ENCODE peak calls at places on chromosomes 5 and 9, in ten cellular contexts. X is fibroblast of pulmonary artery; C is fibroblast of lung; I is gastrocnemius medialis; N is adrenal gland; J is AG04450; A is CD4-positive, CD25-positive, alpha-beta regulatory T cell; K is epithelial cell of esophagus; R is H7; W is neural progenitor cell. L is an unnamed sample.
A peak's percentile ranks its signal among the peaks of the same experiment; 100 is the strongest.

GRCh38 chr5:119451561-119451960 is 736 bp upstream of the HSD17B4 start:
- DNase-seq in X (no peak), C (no peak), I (no peak), N (no peak), J (no peak), A (no peak), K (no peak), R (peak; percentile 40), W (no peak), L (no peak)

GRCh38 chr5:136028782-136029742 is at the start of gene TGFBI:
- DNase-seq in X (peak; percentile 73), C (peak; percentile 55), I (peak; percentile 42), N (peak; percentile 60), J (peak; percentile 30), A (no peak), K (peak; percentile 80), R (peak; percentile 94), W (peak; percentile 88), L (peak; percentile 76)

GRCh38 chr9:36125062-36125855 is 11.3 kb upstream of the GLIPR2 start:
- DNase-seq in X (no peak), C (no peak), I (no peak), N (no peak), J (no peak), A (no peak), K (no peak), R (no peak), W (no peak), L (no peak)

GRCh38 chr5:11174601-11175000 is 413.6 kb upstream of the DAP start:
- DNase-seq in X (no peak), C (no peak), I (no peak), N (no peak), J (no peak), A (no peak), K (no peak), R (no peak), W (no peak), L (no peak)

GRCh38 chr9:21056931-21057330 is 20.8 kb downstream of the IFNB1 start:
- DNase-seq in X (peak; percentile 17), C (peak; percentile 36), I (no peak), N (no peak), J (no peak), A (no peak), K (peak; percentile 61), R (no peak), W (no peak), L (no peak)

GRCh38 chr5:81128416-81128815 is 104.7 kb upstream of the CKMT2 start:
- DNase-seq in X (no peak), C (no peak), I (no peak), N (no peak), J (no peak), A (no peak), K (no peak), R (no peak), W (no peak), L (no peak)

GRCh38 chr5:31561936-31562335 is 29.8 kb downstream of the C5orf22 start:
- DNase-seq in X (no peak), C (no peak), I (no peak), N (no peak), J (no peak), A (no peak), K (no peak), R (no peak), W (no peak), L (no peak)

GRCh38 chr5:67149933-67150523 is 46.6 kb downstream of the CD180 start:
- DNase-seq in X (peak; percentile 63), C (peak; percentile 72), I (no peak), N (no peak), J (no peak), A (no peak), K (no peak), R (peak; percentile 28), W (no peak), L (no peak)

GRCh38 chr5:32664523-32664922 is 46.6 kb upstream of the NPR3 start:
- DNase-seq in X (no peak), C (no peak), I (no peak), N (no peak), J (no peak), A (no peak), K (peak; percentile 54), R (no peak), W (no peak), L (no peak)

GRCh38 chr5:177347699-177348098 is 3.8 kb downstream of the LMAN2 start:
- DNase-seq in X (no peak), C (no peak), I (no peak), N (no peak), J (no peak), A (no peak), K (no peak), R (no peak), W (no peak), L (no peak)

GRCh38 chr5:99033014-99033931 is 104.5 kb upstream of the CHD1 start:
- DNase-seq in X (no peak), C (peak; percentile 36), I (no peak), N (no peak), J (no peak), A (peak; percentile 71), K (no peak), R (no peak), W (no peak), L (no peak)
- H3K4me3 ChIP-seq in X (no peak overlapping the region), C (peak overlapping the region; percentile 17), I (peak overlapping the region; percentile 28), N (no peak overlapping the region), J (peak overlapping the region; percentile 29), A (peak overlapping the region; percentile 88), K (peak overlapping the region; percentile 6), R (no peak overlapping the region), W (no peak overlapping the region), L (peak overlapping the region; percentile 35)

GRCh38 chr9:128818099-128818838 is at the start of gene ENDOG:
- DNase-seq in X (peak; percentile 96), C (peak; percentile 96), I (peak; percentile 97), N (peak; percentile 98), J (peak; percentile 88), A (peak; percentile 97), K (peak; percentile 96), R (peak; percentile 99), W (peak; percentile 100), L (peak; percentile 99)

GRCh38 chr9:128818839-128819715 is 777 bp downstream of the ENDOG start:
- DNase-seq in X (no peak), C (no peak), I (peak; percentile 57), N (no peak), J (no peak), A (peak; percentile 57), K (peak; percentile 29), R (peak; percentile 88), W (peak; percentile 71), L (peak; percentile 40)

GRCh38 chr9:128821584-128822406 is 3.5 kb downstream of the ENDOG start:
- DNase-seq in X (no peak), C (no peak), I (no peak), N (no peak), J (no peak), A (no peak), K (no peak), R (no peak), W (no peak), L (no peak)

GRCh38 chr9:128820665-128821583 is 2.6 kb downstream of the ENDOG start:
- DNase-seq in X (no peak), C (no peak), I (no peak), N (no peak), J (no peak), A (no peak), K (no peak), R (no peak), W (no peak), L (no peak)

DNA sequence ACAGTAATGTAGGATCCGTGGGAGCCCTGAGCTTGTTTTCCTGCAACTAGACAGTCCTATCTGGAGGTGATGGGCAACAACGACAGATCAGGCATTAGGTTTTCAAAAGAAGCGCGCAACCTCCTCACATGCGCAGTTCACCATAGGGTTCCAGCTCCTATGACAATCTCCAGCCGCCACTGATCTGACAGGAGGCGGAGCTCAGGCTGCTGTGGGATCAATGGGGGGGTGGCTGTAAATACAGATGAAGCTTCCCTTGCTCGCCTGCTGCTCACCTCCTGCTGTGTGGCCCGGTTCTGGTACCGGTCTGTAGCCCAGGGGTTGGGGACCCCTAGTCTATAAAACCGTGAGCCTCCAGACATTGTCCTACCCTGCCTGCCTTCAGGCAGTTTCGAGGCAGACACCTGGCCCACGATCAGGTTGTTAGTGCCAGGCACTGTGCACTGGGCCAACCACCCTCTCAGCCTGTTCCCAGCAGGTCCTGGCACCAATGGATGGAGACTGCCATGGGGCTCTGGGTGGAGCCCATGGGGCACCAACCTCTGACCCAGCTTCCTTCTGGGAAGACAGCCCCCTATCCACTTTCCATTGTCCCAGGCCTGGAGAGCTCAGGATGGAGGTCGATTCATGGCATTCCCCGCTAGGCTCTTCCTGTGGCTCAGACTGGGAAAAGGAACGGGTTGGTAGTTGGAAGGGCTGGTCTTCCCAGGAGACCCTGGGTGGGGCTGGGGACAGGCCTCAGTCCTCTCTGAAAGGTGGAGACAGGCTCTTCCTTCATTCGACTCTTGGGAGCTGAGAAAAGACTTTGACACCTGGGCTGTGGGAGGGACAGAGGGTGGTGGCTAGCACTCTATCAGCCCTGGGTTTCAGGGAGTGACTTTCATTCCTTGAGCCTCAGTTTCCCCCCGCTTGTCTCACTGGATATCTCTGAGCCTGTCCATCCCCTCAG is 1.7 kb downstream of the ENDOG start:
- DNase-seq in X (peak; percentile 64), C (peak; percentile 8), I (no peak), N (no peak), J (no peak), A (no peak), K (no peak), R (peak; percentile 55), W (peak; percentile 25), L (peak; percentile 50)
- H3K4me3 ChIP-seq in X (peak overlapping the region; percentile 65), C (no peak overlapping the region), I (peak overlapping the region; percentile 79), N (no peak overlapping the region), J (no peak overlapping the region), A (peak overlapping the region; percentile 19), K (peak overlapping the region; percentile 63), R (no peak overlapping the region), W (peak overlapping the region; percentile 51), L (peak overlapping the region; percentile 65)

DNA sequence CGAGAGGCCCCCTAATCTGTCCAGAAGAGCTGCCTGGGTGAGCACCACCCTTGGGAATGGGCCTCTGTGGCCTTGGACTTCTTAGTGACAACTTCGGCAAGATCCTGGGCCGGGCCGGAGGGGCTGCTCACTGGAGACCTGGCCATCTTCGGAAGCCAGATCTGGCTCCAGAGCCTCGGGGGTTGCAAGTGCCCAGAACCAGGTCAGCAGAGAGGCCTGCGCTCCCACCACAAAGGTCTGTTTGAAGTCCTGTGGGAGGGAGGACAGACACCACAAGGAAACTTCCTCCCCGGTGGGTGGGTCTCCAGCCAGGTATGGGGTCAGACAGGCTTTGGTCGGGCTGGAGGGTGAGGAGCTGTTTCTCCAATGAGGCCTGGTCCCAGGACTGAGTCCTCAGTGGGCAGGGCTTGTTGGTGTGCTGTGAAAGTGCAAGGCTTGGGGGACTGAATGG is 86.1 kb downstream of the DAB2IP start:
- DNase-seq in X (no peak), C (no peak), I (no peak), N (no peak), J (no peak), A (no peak), K (no peak), R (no peak), W (no peak), L (no peak)
- H3K4me3 ChIP-seq in X (no peak overlapping the region), C (no peak overlapping the region), I (no peak overlapping the region), N (no peak overlapping the region), J (no peak overlapping the region), A (no peak overlapping the region), K (no peak overlapping the region), R (no peak overlapping the region), W (no peak overlapping the region), L (no peak overlapping the region)

DNA sequence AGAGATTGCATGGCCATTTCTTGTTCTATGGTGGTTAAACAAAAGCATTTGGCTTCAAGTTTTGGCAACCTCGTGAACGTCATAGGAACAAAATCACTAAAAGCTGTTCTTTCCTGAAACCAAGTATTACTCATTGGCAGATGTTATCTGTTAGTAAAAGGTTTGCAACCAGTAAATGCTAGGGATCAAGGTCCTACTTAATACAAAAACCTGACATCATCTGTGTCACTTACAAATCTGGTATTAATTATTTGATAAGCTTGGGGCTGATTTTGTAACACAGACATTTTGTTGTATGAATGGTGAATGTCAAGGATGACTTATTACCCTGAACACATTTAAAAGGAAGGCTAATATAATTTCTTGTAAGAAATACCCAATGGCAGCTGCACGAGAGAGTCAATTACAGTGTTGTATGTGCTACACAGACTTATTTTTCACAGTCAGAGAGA is 486.4 kb upstream of the ZNF608 start:
- DNase-seq in X (peak; percentile 89), C (peak; percentile 88), I (no peak), N (no peak), J (peak; percentile 66), A (no peak), K (peak; percentile 4), R (no peak), W (no peak), L (no peak)
- H3K4me3 ChIP-seq in X (no peak overlapping the region), C (no peak overlapping the region), I (no peak overlapping the region), N (no peak overlapping the region), J (no peak overlapping the region), A (no peak overlapping the region), K (no peak overlapping the region), R (no peak overlapping the region), W (no peak overlapping the region), L (no peak overlapping the region)

L was measured in heart left ventricle.